ENCODE peak calls at places on chromosomes 13 and 19, in four cellular contexts. P, T, M and C are unnamed samples.

GRCh38 chr13:110520431-110521295 is 40.9 kb downstream of the RAB20 start:
- DNase-seq in P (no peak), T (peak), M (no peak), C (peak)

GRCh38 chr19:55459950-55460657 is 1.3 kb downstream of the ISOC2 start:
- DNase-seq in P (no peak), T (no peak), M (no peak), C (no peak)

GRCh38 chr19:48452656-48453480 is 2.5 kb upstream of the KCNJ14 start:
- DNase-seq in P (no peak), T (no peak), M (no peak), C (no peak)

GRCh38 chr19:50173144-50173543 is 10.1 kb upstream of the IZUMO2 start:
- DNase-seq in P (no peak), T (no peak), M (no peak), C (no peak)

GRCh38 chr13:51998723-51999471 is 12.4 kb downstream of the ATP7B start:
- DNase-seq in P (no peak), T (no peak), M (no peak), C (no peak)

GRCh38 chr13:88022826-88023225 is 351.7 kb downstream of the SLITRK5 start:
- DNase-seq in P (no peak), T (no peak), M (no peak), C (no peak)

GRCh38 chr19:55487884-55488687 is at the start of gene SSC5D:
- DNase-seq in P (no peak), T (peak), M (no peak), C (no peak)

GRCh38 chr19:37979547-37980082 is 72.6 kb downstream of the SIPA1L3 start:
- DNase-seq in P (no peak), T (no peak), M (no peak), C (no peak)

GRCh38 chr13:113106053-113106452 is 462 bp downstream of the F7 start:
- DNase-seq in P (no peak), T (peak), M (no peak), C (no peak)

GRCh38 chr19:16445238-16446107 is 26.3 kb downstream of the EPS15L1 start:
- DNase-seq in P (no peak), T (no peak), M (no peak), C (no peak)

GRCh38 chr13:25783076-25783475 is 268.7 kb downstream of the SHISA2 start:
- DNase-seq in P (no peak), T (no peak), M (no peak), C (no peak)

GRCh38 chr19:2274937-2275535 is 6.9 kb downstream of the PEAK3 start:
- DNase-seq in P (no peak), T (peak), M (peak), C (no peak)

GRCh38 chr13:32255744-32256120 is 59.4 kb downstream of the ZAR1L start:
- DNase-seq in P (no peak), T (no peak), M (no peak), C (no peak)

GRCh38 chr13:44661936-44662335 is 85.8 kb upstream of the TSC22D1 start:
- DNase-seq in P (no peak), T (no peak), M (no peak), C (no peak)

GRCh38 chr19:18898081-18898532 is 2.1 kb upstream of the CERS1 start:
- DNase-seq in P (no peak), T (no peak), M (no peak), C (no peak)

GRCh38 chr19:608155-609000 is 18.7 kb downstream of the HCN2 start:
- DNase-seq in P (no peak), T (no peak), M (no peak), C (no peak)

GRCh38 chr19:6674868-6675305 is 4.9 kb upstream of the TNFSF14 start:
- DNase-seq in P (no peak), T (peak), M (peak), C (peak)

GRCh38 chr19:56295531-56296455 is 18.8 kb downstream of the ZSCAN5A start:
- DNase-seq in P (no peak), T (no peak), M (no peak), C (no peak)

GRCh38 chr19:12364391-12365093 is 941 bp downstream of the ZNF442 start:
- DNase-seq in P (no peak), T (no peak), M (peak), C (no peak)

GRCh38 chr19:2699413-2700142 is 2.9 kb downstream of the GNG7 start:
- DNase-seq in P (no peak), T (no peak), M (no peak), C (no peak)

GRCh38 chr19:44517146-44517545 is 12.3 kb downstream of the CEACAM20 start:
- DNase-seq in P (no peak), T (no peak), M (no peak), C (no peak)

GRCh38 chr19:12997225-12997966 is 2.1 kb downstream of the NFIX start:
- DNase-seq in P (no peak), T (no peak), M (no peak), C (no peak)

GRCh38 chr19:17455711-17456123 is 5.0 kb downstream of the NXNL1 start:
- DNase-seq in P (no peak), T (peak), M (peak), C (no peak)

GRCh38 chr19:38841787-38842438 is 7.9 kb downstream of the HNRNPL start:
- DNase-seq in P (no peak), T (no peak), M (no peak), C (no peak)

GRCh38 chr13:99256709-99257108 is 1.5 kb downstream of the GPR18 start:
- DNase-seq in P (no peak), T (no peak), M (no peak), C (no peak)

GRCh38 chr19:6849876-6850275 is 37.5 kb upstream of the ADGRE1 start:
- DNase-seq in P (no peak), T (no peak), M (no peak), C (no peak)

GRCh38 chr13:41054919-41055619 is 6.2 kb upstream of the WBP4 start:
- DNase-seq in P (no peak), T (no peak), M (no peak), C (no peak)

GRCh38 chr13:113002206-113002821 is 33.3 kb downstream of the MCF2L start:
- DNase-seq in P (no peak), T (no peak), M (peak), C (no peak)

GRCh38 chr19:50181121-50181520 is 18.0 kb upstream of the IZUMO2 start:
- DNase-seq in P (no peak), T (no peak), M (no peak), C (no peak)

GRCh38 chr13:49388256-49388655 is 55.6 kb downstream of the CAB39L start:
- DNase-seq in P (no peak), T (no peak), M (no peak), C (no peak)

GRCh38 chr13:29674532-29674931 is 79.0 kb upstream of the SLC7A1 start:
- DNase-seq in P (no peak), T (no peak), M (no peak), C (no peak)

GRCh38 chr13:112994084-112994780 is 25.2 kb downstream of the MCF2L start:
- DNase-seq in P (no peak), T (no peak), M (no peak), C (no peak)

GRCh38 chr19:22607653-22608430 is 26.3 kb upstream of the ZNF492 start:
- DNase-seq in P (no peak), T (peak), M (no peak), C (peak)